ENCODE peak calls at places on chromosomes 11 and 22, in eight cellular contexts. I is tibial artery; G is heart left ventricle; W is aorta; C is NCI-H345; L is fibroblast of the conjunctiva; P is CD4-positive, CD25-positive, alpha-beta regulatory T cell; Z is stimulated activated CD4-positive, alpha-beta T cell treated with anti-CD3 and anti-CD28 coated beads, TNF-alpha, amount 100 ng/mL, for 1 hour. N is an unnamed sample.

GRCh38 chr11:74710291-74710938 is 20.8 kb downstream of the CHRDL2 start:
- DNase-seq in I (no peak), G (no peak), W (no peak), C (no peak), L (no peak), P (no peak), Z (no peak), N (no peak)

GRCh38 chr22:27581688-27582087 is 219.9 kb downstream of the MN1 start:
- DNase-seq in I (peak), G (peak), W (peak), C (no peak), L (peak), P (no peak), Z (no peak), N (no peak)

GRCh38 chr11:47987781-47988180 is 7.4 kb downstream of the PTPRJ start:
- DNase-seq in I (no peak), G (no peak), W (no peak), C (no peak), L (no peak), P (no peak), Z (no peak), N (no peak)

GRCh38 chr22:35914665-35915476 is 113.8 kb downstream of the RBFOX2 start:
- DNase-seq in I (peak), G (peak), W (no peak), C (peak), L (peak), P (no peak), Z (no peak), N (peak)

GRCh38 chr22:43151251-43152000 is at the start of gene TSPO:
- DNase-seq in I (peak), G (peak), W (peak), C (no peak), L (no peak), P (peak), Z (peak), N (peak)

GRCh38 chr11:88849368-88849767 is 216.4 kb downstream of the GRM5 start:
- DNase-seq in I (no peak), G (no peak), W (no peak), C (no peak), L (no peak), P (no peak), Z (no peak), N (no peak)

GRCh38 chr22:37781434-37782059 is 26.2 kb upstream of the GCAT start:
- DNase-seq in I (no peak), G (no peak), W (no peak), C (no peak), L (no peak), P (no peak), Z (no peak), N (no peak)

GRCh38 chr11:36149538-36150242 is 139.5 kb downstream of the COMMD9 start:
- DNase-seq in I (peak), G (no peak), W (peak), C (no peak), L (peak), P (peak), Z (no peak), N (no peak)

GRCh38 chr11:120219157-120219934 is 8.5 kb downstream of the OAF start:
- DNase-seq in I (peak), G (peak), W (no peak), C (no peak), L (no peak), P (no peak), Z (no peak), N (no peak)

GRCh38 chr11:94507485-94507884 is 4.8 kb upstream of the C11orf97 start:
- DNase-seq in I (no peak), G (no peak), W (no peak), C (no peak), L (no peak), P (no peak), Z (no peak), N (peak)

GRCh38 chr11:69000831-69001245 is 12.2 kb downstream of the MRGPRF start:
- DNase-seq in I (peak), G (peak), W (peak), C (peak), L (peak), P (no peak), Z (no peak), N (no peak)

GRCh38 chr22:23913306-23913660 is 19.1 kb downstream of the MIF start:
- DNase-seq in I (no peak), G (no peak), W (no peak), C (no peak), L (no peak), P (no peak), Z (no peak), N (no peak)

N was measured in upper lobe of left lung.